ENCODE peak calls at places on chromosomes 7 and 10, in six cellular contexts. D is SK-N-SH, F is GM23248, N is body of pancreas, J is mammary epithelial cell, G is fibroblast of lung. Z is an unnamed sample.

GRCh38 chr7:2353650-2354172 is 916 bp upstream of the EIF3B start:
- DNase-seq in D (peak; percentile 99), F (peak; percentile 95), N (peak; percentile 88), J (peak; percentile 86), G (peak; percentile 92), Z (peak; percentile 63)

GRCh38 chr7:45660201-45660900 is 86.2 kb downstream of the ADCY1 start:
- DNase-seq in D (no peak), F (no peak), N (peak; percentile 2), J (no peak), G (no peak), Z (no peak)

GRCh38 chr10:110410329-110411046 is 87.2 kb upstream of the DUSP5 start:
- DNase-seq in D (no peak), F (peak; percentile 94), N (peak; percentile 60), J (peak; percentile 97), G (peak; percentile 97), Z (no peak)

GRCh38 chr7:47330026-47330425 is 251.9 kb downstream of the TNS3 start:
- DNase-seq in D (no peak), F (no peak), N (peak; percentile 10), J (no peak), G (no peak), Z (no peak)

GRCh38 chr7:33973235-33974015 is 68.1 kb downstream of the BMPER start:
- DNase-seq in D (no peak), F (no peak), N (no peak), J (peak; percentile 19), G (no peak), Z (no peak)

GRCh38 chr10:37728830-37729229 is 128.6 kb downstream of the ZNF248 start:
- DNase-seq in D (no peak), F (no peak), N (no peak), J (no peak), G (no peak), Z (no peak)

GRCh38 chr10:107444443-107444842 is 279.9 kb upstream of the SORCS1 start:
- DNase-seq in D (no peak), F (no peak), N (no peak), J (no peak), G (no peak), Z (no peak)

GRCh38 chr7:1995426-1995825 is 237.3 kb downstream of the MAD1L1 start:
- DNase-seq in D (no peak), F (no peak), N (no peak), J (no peak), G (no peak), Z (no peak)

GRCh38 chr10:70584941-70585544 is 17.5 kb downstream of the PRF1 start:
- DNase-seq in D (peak; percentile 91), F (no peak), N (no peak), J (no peak), G (peak; percentile 56), Z (no peak)

GRCh38 chr10:86545097-86545496 is 23.5 kb upstream of the WAPL start:
- DNase-seq in D (peak; percentile 21), F (no peak), N (no peak), J (no peak), G (no peak), Z (no peak)

GRCh38 chr7:3301831-3302618 is 973 bp downstream of the SDK1 start:
- DNase-seq in D (peak; percentile 60), F (peak; percentile 35), N (peak; percentile 41), J (no peak), G (peak; percentile 72), Z (no peak)

GRCh38 chr10:84214612-84215235 is 10.6 kb downstream of the LRIT2 start:
- DNase-seq in D (peak; percentile 52), F (peak; percentile 32), N (no peak), J (peak; percentile 26), G (no peak), Z (no peak)

GRCh38 chr10:93993782-93994668 is at the start of gene PLCE1:
- DNase-seq in D (peak; percentile 88), F (peak; percentile 80), N (peak; percentile 72), J (peak; percentile 5), G (peak; percentile 15), Z (no peak)

DNA sequence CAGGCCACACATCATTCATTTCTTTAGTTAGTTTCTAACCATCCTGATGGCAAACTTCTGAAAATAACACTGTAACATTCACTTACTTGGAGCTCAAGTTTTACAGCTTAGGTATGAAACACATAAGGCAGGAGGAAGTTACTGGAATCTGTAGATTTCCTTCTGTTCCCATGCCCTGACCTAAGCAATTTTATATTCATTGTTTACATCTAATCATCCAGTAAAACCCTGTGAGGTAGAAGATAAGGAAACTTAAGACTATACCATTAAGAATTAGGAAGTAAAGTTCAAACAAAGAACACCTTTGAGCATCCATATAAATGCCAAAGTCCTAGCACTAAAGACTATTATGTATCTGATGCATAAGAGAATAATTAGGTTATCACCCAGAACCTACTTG is 19.5 kb downstream of the RALA start:
- DNase-seq in D (no peak), F (no peak), N (no peak), J (no peak), G (no peak), Z (no peak)
- H3K27ac ChIP-seq in D (no peak overlapping the region), F (no peak overlapping the region), N (no peak overlapping the region), J (no peak overlapping the region), G (no peak overlapping the region), Z (no peak overlapping the region)

DNA sequence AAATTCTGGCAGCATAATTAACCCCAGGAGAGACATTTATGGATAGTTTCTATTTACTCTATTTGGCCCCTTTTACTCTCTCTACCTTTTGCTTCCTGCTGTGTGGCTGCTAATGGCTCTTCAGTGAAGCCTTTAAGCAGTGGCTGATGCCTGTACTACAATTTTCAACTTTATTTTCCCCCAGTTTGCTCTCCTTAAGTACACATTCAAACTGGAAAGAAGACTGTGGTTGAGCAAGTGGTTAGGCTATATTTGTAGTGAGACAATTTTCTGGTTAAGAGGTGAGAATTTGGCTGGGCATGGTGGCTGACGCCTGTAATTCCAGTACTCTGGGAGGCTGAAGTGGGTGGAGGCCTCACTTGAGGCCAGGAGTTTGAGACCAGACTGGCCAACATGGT is 8.5 kb upstream of the RSBN1L start:
- DNase-seq in D (no peak), F (no peak), N (no peak), J (no peak), G (no peak), Z (no peak)
- H3K4me1 ChIP-seq in D (no peaks in the 10 kb centered on the region), F (peaks cover 22% of the 10 kb centered on the region), N (peaks cover 89% of the 10 kb centered on the region), J (peaks cover 13% of the 10 kb centered on the region), G (no peaks in the 10 kb centered on the region), Z (peaks cover 3% of the 10 kb centered on the region)

DNA sequence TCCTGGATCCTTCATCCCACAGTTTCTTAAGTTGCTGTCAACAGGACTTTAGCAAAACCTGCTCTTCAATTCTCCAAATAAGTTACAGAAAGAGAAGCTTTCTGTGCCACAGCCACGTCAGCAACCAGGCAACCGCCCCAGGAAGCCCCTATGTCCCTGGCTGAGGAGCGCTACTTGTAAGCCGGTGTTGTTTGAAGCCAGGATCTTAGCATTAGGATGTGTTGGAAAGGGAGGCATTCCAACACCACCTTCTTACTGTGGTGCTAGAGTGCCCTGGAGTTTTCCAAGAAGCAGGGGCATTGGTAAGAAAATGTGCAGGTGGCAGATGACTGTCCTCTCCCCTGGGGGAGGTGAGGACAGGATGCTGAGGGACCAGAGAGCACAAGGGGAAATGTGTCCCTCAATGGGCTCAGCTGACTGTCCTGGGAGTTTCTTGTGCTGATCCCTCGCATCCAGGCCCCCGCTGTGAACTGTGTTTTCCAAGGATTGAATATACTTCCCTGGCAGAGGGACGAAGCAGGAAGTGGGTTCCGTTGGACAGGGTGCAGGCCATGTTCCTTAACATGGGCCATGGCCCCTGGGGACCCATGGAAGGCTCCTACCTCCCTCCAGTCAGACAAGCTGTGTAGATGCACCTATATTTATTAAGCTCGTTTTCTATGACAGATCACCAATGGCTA is 139.6 kb upstream of the GDF10 start:
- DNase-seq in D (no peak), F (no peak), N (no peak), J (no peak), G (no peak), Z (no peak)
- H3K27ac ChIP-seq in D (peak overlapping the region; percentile 79), F (no peak overlapping the region), N (no peak overlapping the region), J (no peak overlapping the region), G (peak overlapping the region; percentile 68), Z (no peak overlapping the region)

GRCh38 chr7:38241071-38241470 is 32.4 kb downstream of the TARP start:
- DNase-seq in D (no peak), F (no peak), N (no peak), J (no peak), G (no peak), Z (no peak)

GRCh38 chr7:38232475-38233366 is 40.7 kb downstream of the TARP start:
- DNase-seq in D (no peak), F (no peak), N (no peak), J (no peak), G (no peak), Z (no peak)

DNA sequence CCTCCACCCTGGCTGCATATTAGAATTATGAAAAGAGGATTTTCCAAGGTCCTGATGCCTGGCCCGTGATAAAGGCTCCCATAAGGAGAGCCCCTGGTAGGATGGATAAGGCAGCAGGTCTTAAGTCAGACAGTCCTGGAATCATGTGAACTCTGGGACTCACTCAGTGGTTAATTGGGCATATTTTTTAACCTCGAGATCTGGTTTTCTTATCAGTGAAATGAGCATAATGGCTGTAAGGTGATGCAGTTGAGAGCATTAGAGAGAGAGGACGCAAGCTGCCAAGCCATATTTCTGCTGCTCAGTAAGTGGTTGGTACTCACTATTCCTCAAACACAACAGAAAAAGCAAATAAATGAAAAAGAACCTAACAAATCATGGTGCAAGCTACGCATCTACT is 37.8 kb downstream of the TARP start:
- DNase-seq in D (peak; percentile 47), F (no peak), N (no peak), J (no peak), G (no peak), Z (no peak)
- H3K4me1 ChIP-seq in D (peaks cover 4% of the 10 kb centered on the region), F (no peaks in the 10 kb centered on the region), N (no peaks in the 10 kb centered on the region), J (no peaks in the 10 kb centered on the region), G (no peaks in the 10 kb centered on the region), Z (no peaks in the 10 kb centered on the region)

DNA sequence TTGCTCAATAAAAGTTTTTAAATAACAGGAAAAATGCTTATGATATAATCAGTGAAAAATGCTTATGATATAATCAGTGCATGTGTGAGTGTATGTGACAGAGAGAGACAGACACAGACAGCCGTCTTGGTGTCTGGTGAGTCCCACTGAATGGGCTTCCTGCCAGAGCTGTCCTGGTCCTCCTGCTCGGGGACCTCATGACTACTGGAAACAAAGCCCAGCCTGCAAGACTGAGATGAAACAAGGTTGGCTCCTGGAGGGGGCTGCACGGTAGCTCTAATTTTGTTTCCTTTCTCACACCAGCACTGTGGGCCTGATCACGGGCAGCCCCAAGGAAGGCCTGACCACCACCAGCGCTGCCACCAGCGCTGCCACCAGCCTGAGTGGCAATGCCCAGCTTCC is 57.3 kb downstream of the NRP1 start:
- DNase-seq in D (peak; percentile 72), F (peak; percentile 80), N (no peak), J (no peak), G (no peak), Z (no peak)
- H3K27ac ChIP-seq in D (peak overlapping the region; percentile 92), F (peak overlapping the region; percentile 82), N (peak overlapping the region; percentile 41), J (peak overlapping the region; percentile 62), G (peak overlapping the region; percentile 54), Z (no peak overlapping the region)

Z was measured in thoracic aorta.